ENCODE peak calls at places on chromosomes 11 and 22, in six cellular contexts. S, T, D, X, F and Q are unnamed samples.

GRCh38 chr22:20206709-20207215 is 55.9 kb upstream of the CCDC188 start:
- DNase-seq in T (peak; percentile 4), X (peak; percentile 45), S (no peak), F (peak; percentile 22), D (no peak), Q (no peak)

GRCh38 chr11:134854391-134854991 is 442.4 kb upstream of the B3GAT1 start:
- DNase-seq in S (no peak), T (no peak), F (no peak), D (peak; percentile 33), X (no peak), Q (no peak)

GRCh38 chr11:116707250-116707649 is 65.5 kb downstream of the BUD13 start:
- DNase-seq in T (no peak), S (no peak), D (no peak), F (no peak), X (no peak), Q (no peak)

GRCh38 chr11:57154718-57155117 is 27.0 kb upstream of the LRRC55 start:
- DNase-seq in T (no peak), X (no peak), F (no peak), S (no peak), D (no peak), Q (no peak)

GRCh38 chr22:20243176-20243544 is 25.0 kb downstream of the RTN4R start:
- DNase-seq in X (no peak), T (no peak), F (no peak), D (no peak), S (no peak), Q (no peak)

GRCh38 chr11:35491231-35491871 is 34.1 kb downstream of the PAMR1 start:
- DNase-seq in F (no peak), S (peak; percentile 98), D (no peak), T (no peak), X (peak; percentile 18), Q (peak; percentile 82)

GRCh38 chr11:11898648-11899047 is 56.9 kb downstream of the USP47 start:
- DNase-seq in S (no peak), D (no peak), X (no peak), T (no peak), F (no peak), Q (no peak)

GRCh38 chr11:119422505-119423416 is at the start of gene THY1:
- DNase-seq in T (no peak), D (peak; percentile 83), S (peak; percentile 40), F (no peak), X (peak; percentile 36), Q (peak; percentile 95)

GRCh38 chr11:113351490-113351889 is 36.1 kb upstream of the ANKK1 start:
- DNase-seq in F (no peak), D (no peak), S (no peak), X (peak; percentile 13), T (no peak), Q (no peak)

GRCh38 chr22:47337161-47337621 is 574.7 kb downstream of the TBC1D22A start:
- DNase-seq in D (no peak), F (no peak), T (no peak), S (peak; percentile 92), X (no peak), Q (peak; percentile 90)

GRCh38 chr11:116500833-116501622 is 271.8 kb downstream of the BUD13 start:
- DNase-seq in S (no peak), F (no peak), X (no peak), D (no peak), T (no peak), Q (no peak)

GRCh38 chr22:31947296-31947695 is 3.0 kb downstream of the YWHAH start:
- DNase-seq in F (peak; percentile 17), X (no peak), D (no peak), S (no peak), T (peak; percentile 71), Q (peak; percentile 44)

GRCh38 chr22:43275545-43275981 is 67.6 kb downstream of the SCUBE1 start:
- DNase-seq in F (no peak), D (peak; percentile 74), S (no peak), X (peak; percentile 77), T (no peak), Q (no peak)

GRCh38 chr11:129023968-129024676 is 81.5 kb upstream of the TP53AIP1 start:
- DNase-seq in T (no peak), X (peak; percentile 75), D (peak; percentile 55), S (peak; percentile 23), F (no peak), Q (no peak)

GRCh38 chr11:88332851-88333250 is 4.7 kb downstream of the CTSC start:
- DNase-seq in T (no peak), D (no peak), S (no peak), X (no peak), F (no peak), Q (peak; percentile 60)

GRCh38 chr11:43575931-43576833 is 104.4 kb upstream of the HSD17B12 start:
- DNase-seq in X (no peak), D (no peak), S (peak; percentile 38), T (no peak), F (no peak), Q (peak; percentile 78)

GRCh38 chr11:62842171-62842717 is 2.9 kb upstream of the WDR74 start:
- DNase-seq in T (peak; percentile 63), F (peak; percentile 71), S (no peak), D (peak; percentile 88), X (peak; percentile 46), Q (peak; percentile 48)

GRCh38 chr11:117188620-117189081 is 10.1 kb downstream of the SIDT2 start:
- DNase-seq in S (no peak), X (no peak), T (no peak), F (no peak), D (no peak), Q (peak; percentile 13)

GRCh38 chr22:25404923-25405853 is 159.3 kb upstream of the GRK3 start:
- DNase-seq in X (peak; percentile 87), F (peak; percentile 71), T (peak; percentile 77), D (no peak), S (peak; percentile 54), Q (peak; percentile 99)

GRCh38 chr22:25407226-25407858 is 157.1 kb upstream of the GRK3 start:
- DNase-seq in D (no peak), F (no peak), S (no peak), T (no peak), X (no peak), Q (no peak)

GRCh38 chr22:25407859-25408229 is 156.6 kb upstream of the GRK3 start:
- DNase-seq in D (no peak), T (no peak), X (no peak), F (no peak), S (no peak), Q (no peak)

GRCh38 chr22:25405854-25406509 is 158.5 kb upstream of the GRK3 start:
- DNase-seq in D (no peak), T (no peak), X (no peak), F (no peak), S (no peak), Q (no peak)

DNA sequence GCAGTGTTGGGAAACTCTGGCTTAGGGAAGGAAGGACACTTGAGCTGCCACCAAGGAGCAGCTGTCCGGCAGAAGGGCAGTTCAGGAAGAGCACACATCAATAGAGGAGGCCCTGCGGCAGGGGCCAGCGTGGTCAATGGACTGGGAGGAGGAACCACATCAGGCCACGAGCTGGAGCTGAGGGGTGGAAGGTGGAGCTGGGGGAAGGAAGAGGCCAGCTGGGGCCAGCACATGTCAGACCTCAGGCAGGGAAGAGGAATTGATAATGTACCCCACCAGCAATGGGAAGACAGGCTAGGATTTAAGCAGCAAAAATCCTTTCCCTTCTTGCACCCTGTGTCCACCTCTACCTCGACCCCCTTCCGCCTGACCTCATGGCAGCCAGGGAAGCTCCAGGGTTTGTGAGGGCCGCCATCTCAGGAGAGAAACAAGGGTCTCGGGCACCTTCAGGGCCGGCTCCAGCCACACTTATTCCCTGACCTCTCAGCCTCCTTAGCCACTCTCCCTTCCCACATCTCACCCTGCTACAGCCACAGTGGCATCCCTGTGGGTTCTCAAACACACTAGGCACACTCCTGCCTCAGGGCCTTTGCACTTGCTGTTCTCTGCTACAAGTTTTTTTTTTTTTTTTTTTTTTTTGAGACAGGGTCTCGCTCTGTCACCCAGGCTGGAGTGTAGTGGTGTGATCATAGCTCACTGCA is 157.8 kb upstream of the GRK3 start:
- DNase-seq in D (no peak), F (no peak), T (no peak), S (no peak), X (no peak), Q (no peak)
- H2AFZ ChIP-seq in D (no peak overlapping the region), F (no peak overlapping the region), T (no peak overlapping the region), S (no peak overlapping the region), X (peak overlapping the region; percentile 97), Q (no peak overlapping the region)

DNA sequence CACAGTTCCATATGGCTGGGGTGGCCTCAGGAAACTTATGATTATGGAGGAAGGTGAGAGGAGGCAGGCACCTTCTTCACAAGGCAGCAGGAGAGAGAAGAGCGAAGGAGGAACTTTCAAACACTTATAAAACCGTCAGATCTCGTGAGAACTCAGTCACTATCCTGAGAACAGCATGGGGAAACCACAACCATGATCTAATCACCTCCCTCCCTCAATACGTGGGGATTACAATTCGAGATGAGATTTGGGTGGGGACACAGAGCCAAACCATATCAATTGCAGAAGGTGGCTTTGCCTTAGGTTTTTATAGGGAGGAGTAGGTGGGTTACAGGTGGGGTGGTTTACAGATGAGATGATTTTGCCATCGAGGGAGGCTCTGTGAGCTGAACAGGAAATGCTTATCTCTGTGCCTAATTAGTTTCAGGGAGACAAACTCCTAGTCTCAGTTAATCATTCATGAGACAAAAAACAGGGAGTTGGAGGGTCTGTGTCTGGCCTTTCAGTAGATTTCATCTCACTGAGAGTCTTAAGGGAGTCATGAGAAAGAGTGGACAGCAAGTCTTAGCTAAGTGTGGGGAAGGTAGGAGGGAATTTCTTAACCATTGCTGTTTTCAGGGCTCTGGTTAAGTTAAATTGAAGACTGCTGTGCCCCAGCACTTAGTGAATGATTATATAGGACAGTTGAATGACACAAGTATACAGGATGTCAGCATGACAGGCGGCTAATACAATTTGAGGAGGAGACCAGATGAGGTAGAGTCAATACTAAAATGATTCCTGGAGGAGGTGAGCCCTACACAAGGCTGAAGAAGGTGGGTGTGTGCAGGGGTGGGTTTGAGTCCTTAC is 47.7 kb downstream of the CWC15 start:
- DNase-seq in X (no peak), D (no peak), T (no peak), F (no peak), S (no peak), Q (peak; percentile 53)
- H2AFZ ChIP-seq in X (no peak overlapping the region), D (no peak overlapping the region), T (peak overlapping the region; percentile 59), F (no peak overlapping the region), S (peak overlapping the region; percentile 30), Q (peak overlapping the region; percentile 23)

DNA sequence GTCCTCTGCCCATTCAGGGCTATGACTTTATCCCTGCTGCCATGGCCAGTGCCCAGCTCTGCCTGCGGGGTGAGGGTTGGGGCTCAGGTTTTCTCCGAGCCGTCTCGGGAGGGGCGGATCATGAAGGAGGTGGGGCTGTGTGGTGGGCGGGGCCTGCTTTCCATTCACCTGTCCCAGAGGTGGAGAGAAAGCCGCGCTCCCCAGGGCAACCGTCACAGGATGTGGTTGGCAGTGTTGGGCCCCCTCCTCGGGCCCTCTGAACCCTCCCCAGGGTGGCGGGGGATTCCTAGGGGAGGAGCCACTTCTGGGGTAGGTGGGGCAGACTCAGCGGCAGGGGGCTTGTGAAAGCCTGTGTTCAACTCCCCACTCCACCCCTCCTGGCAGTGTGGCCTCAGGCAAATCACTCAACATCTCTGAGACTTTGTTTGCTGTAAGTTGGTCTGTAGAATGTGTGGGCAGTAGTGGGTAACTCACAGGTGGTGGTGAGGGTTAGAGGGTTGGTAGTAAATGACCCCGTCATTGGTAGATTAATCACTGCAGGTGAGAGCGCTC is 50.3 kb downstream of the CD6 start:
- DNase-seq in F (peak; percentile 66), S (no peak), X (peak; percentile 56), D (peak; percentile 89), T (peak; percentile 60), Q (peak; percentile 65)
- H2AFZ ChIP-seq in F (no peak overlapping the region), S (no peak overlapping the region), X (no peak overlapping the region), D (peak overlapping the region; percentile 10), T (peak overlapping the region; percentile 33), Q (no peak overlapping the region)

DNA sequence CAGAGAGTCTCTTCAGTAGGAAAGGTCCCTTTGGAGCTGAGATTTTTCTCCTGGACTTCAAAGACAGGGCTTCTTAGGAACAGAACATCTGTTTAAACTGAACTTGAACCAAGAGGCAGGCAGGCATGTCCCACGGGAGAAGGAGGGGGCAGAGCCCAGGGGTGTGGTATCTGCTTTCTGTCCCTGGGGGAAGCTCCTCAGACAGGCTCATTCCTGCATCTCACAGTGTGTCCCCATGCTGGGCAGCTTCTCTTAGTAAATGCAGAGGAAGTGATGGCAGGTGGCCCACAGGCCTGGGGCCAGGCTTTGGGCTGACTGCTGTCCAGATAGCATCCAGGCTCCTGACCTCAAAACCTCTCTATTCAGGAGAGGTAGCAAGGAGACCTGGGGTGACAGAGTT is 47.4 kb downstream of the TSPAN18 start:
- DNase-seq in D (peak; percentile 51), T (no peak), X (no peak), F (no peak), S (no peak), Q (no peak)
- H2AFZ ChIP-seq in D (no peak overlapping the region), T (no peak overlapping the region), X (no peak overlapping the region), F (no peak overlapping the region), S (no peak overlapping the region), Q (no peak overlapping the region)